ENCODE peak calls at places on chromosomes 11 and 22, in five cellular contexts. J is IMR-90, F is HepG2, Q is A549, U is SK-N-SH. X is an unnamed sample.
A peak's percentile ranks its signal among the peaks of the same experiment; 100 is the strongest.

GRCh38 chr11:45096636-45097035 is 49.8 kb upstream of the PRDM11 start:
- DNase-seq in Q (no peak), F (no peak), J (no peak), U (no peak), X (no peak)

GRCh38 chr11:114315749-114316368 is 19.7 kb downstream of the NNMT start:
- DNase-seq in U (no peak), J (no peak), F (peak; percentile 83), Q (peak; percentile 97), X (no peak)

GRCh38 chr22:37674951-37675929 is at the start of gene LGALS1:
- DNase-seq in U (peak; percentile 84), Q (peak; percentile 92), J (peak; percentile 97), F (peak; percentile 81), X (peak; percentile 90)

GRCh38 chr22:41969110-41969646 is at the start of gene SEPTIN3:
- DNase-seq in U (peak; percentile 39), Q (no peak), J (no peak), F (no peak), X (no peak)

GRCh38 chr11:128898580-128899344 is 7.6 kb downstream of the KCNJ5 start:
- DNase-seq in U (no peak), F (no peak), J (peak; percentile 66), Q (no peak), X (no peak)

GRCh38 chr22:20380486-20380885 is 13.5 kb upstream of the ZNF74 start:
- DNase-seq in Q (no peak), U (no peak), F (no peak), J (no peak), X (peak; percentile 28)

GRCh38 chr22:29703595-29704195 is 16.1 kb upstream of the CABP7 start:
- DNase-seq in Q (no peak), U (peak; percentile 52), J (no peak), F (no peak), X (no peak)

GRCh38 chr11:82730286-82730685 is 3.4 kb downstream of the FAM181B start:
- DNase-seq in Q (no peak), F (no peak), U (no peak), J (no peak), X (no peak)

GRCh38 chr22:44848296-44848741 is 95.9 kb downstream of the ARHGAP8 start:
- DNase-seq in F (no peak), U (no peak), J (peak; percentile 6), Q (no peak), X (no peak)

GRCh38 chr11:20668844-20669832 is at the start of gene NELL1:
- DNase-seq in Q (no peak), U (peak; percentile 79), J (no peak), F (no peak), X (no peak)

GRCh38 chr11:69138265-69138664 is 17.5 kb upstream of the SMIM38 start:
- DNase-seq in F (no peak), U (no peak), J (peak; percentile 73), Q (peak; percentile 60), X (no peak)

GRCh38 chr11:129131361-129131760 is 60.8 kb downstream of the ARHGAP32 start:
- DNase-seq in U (no peak), Q (no peak), F (no peak), J (no peak), X (no peak)

GRCh38 chr11:76524461-76524860 is 79.6 kb downstream of the EMSY start:
- DNase-seq in U (no peak), Q (no peak), F (peak; percentile 36), J (peak; percentile 54), X (peak; percentile 4)

GRCh38 chr22:28283025-28283654 is 364.1 kb upstream of the PITPNB start:
- DNase-seq in F (no peak), J (peak; percentile 52), Q (no peak), U (no peak), X (no peak)

GRCh38 chr22:47016636-47017035 is 254.2 kb downstream of the TBC1D22A start:
- DNase-seq in U (no peak), J (no peak), F (no peak), Q (no peak), X (no peak)

GRCh38 chr11:104134760-104135159 is 29.2 kb downstream of the PDGFD start:
- DNase-seq in F (no peak), U (no peak), Q (peak; percentile 37), J (peak; percentile 57), X (no peak)

GRCh38 chr22:35324762-35325161 is 25.1 kb downstream of the TOM1 start:
- DNase-seq in Q (no peak), U (no peak), F (no peak), J (no peak), X (no peak)

DNA sequence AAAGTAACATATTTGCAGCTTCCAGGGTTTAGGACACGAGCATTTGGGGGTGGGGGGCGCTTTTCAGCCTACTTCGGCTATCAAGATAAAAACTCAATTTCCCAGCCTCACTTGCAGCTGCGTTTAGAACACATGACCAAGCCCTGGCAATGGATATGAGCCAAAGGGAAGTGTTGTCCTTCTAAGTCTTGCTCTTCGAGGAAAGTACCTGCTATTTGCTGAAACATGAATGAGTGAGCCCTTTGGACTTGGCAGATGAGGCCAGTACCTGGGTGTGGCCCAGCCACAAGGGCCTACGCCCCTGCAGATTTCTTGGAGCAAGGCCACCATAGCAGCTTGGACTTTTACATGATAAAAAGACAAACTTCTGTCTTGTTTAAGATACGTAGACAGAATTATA is 60.2 kb upstream of the SORL1 start:
- DNase-seq in Q (peak; percentile 39), U (no peak), F (no peak), J (no peak), X (no peak)
- TF ChIP-seq SMC3 in Q (no peak), U (no peak), F (no peak), J (no peak), X (no peak)

DNA sequence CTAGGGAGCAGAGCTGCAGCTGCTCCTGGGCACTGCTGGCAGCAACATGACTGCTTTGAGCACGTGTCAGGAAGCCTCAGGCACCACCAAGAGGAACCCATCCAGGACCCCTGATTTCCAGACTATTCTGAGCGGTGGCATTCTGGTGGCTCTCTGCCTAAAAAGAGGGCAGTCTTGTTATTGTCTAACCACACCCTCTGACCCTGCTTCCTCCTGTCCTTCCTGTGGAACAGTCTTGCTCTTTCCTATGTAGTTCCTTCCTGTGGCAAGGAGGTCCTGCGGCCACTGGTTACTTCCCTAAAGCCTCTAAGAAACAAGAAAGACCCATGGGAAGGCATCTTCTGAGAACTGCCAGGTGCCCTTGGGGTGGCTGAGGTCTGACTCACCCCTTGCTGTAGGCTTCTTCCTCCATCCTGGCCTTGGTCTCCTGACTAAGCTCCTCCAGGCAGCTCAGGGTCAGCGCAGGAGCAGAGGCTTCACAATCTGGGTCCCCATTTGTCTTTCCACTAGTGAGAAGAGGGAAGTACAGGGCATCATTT is 13.1 kb upstream of the LYVE1 start:
- DNase-seq in F (no peak), U (no peak), J (peak; percentile 63), Q (no peak), X (no peak)
- TF ChIP-seq SMC3 in F (no peak), U (no peak), J (no peak), Q (no peak), X (no peak)

GRCh38 chr22:16932577-16932976 is 75.4 kb downstream of the GAB4 start:
- DNase-seq in Q (peak; percentile 13), U (no peak), F (peak; percentile 3), J (no peak), X (no peak)
- TF ChIP-seq SMC3 in Q (no peak), U (no peak), F (no peak), J (no peak), X (no peak)

GRCh38 chr11:96466607-96467006 is 76.8 kb downstream of the JRKL start:
- DNase-seq in Q (no peak), F (no peak), U (no peak), J (no peak), X (no peak)

GRCh38 chr11:96470521-96470920 is 80.7 kb downstream of the JRKL start:
- DNase-seq in U (no peak), J (no peak), Q (no peak), F (no peak), X (no peak)

GRCh38 chr11:96474263-96474662 is 84.5 kb downstream of the JRKL start:
- DNase-seq in U (no peak), Q (no peak), F (no peak), J (no peak), X (no peak)

DNA sequence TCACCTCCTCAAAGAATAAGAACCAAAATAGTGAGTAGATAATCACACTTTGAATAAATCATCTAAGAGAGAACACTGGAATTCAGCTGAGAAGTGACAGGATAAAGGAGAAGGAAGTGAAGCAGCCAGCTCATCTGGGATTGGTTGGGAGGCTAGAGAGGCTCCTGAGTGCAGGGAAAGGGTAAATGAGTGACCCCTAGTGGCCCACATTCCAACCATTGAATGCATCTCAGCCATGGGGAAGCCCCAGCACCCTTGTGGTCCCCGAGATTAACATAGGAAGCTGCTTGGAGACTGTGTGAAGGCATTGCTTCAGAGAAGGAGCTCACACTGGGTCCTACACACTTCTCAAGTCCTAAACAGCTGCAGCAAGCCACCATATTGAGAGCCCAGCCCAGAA is 82.3 kb downstream of the JRKL start:
- DNase-seq in U (no peak), Q (peak; percentile 2), F (no peak), J (no peak), X (peak; percentile 16)
- TF ChIP-seq SMC3 in U (no peak), Q (no peak), F (no peak), J (no peak), X (no peak)

GRCh38 chr22:11605468-11605981 is 3922.5 kb upstream of the OR11H1 start:
- DNase-seq in Q (no peak), U (no peak), F (no peak), J (no peak), X (no peak)
- TF ChIP-seq SMC3 in Q (no peak), U (no peak), F (no peak), J (no peak), X (no peak)